ENCODE peak calls at places on chromosomes 12 and 14, in five cellular contexts. I, P, S, A and M are unnamed samples.

GRCh38 chr12:68510394-68510793 is 100.3 kb upstream of the RAP1B start:
- DNase-seq in P (no peak), S (no peak), I (no peak), A (no peak), M (no peak)

GRCh38 chr12:67572492-67572891 is 76.1 kb upstream of the DYRK2 start:
- DNase-seq in S (no peak), A (no peak), I (no peak), P (no peak), M (peak; percentile 3)

GRCh38 chr14:104694475-104694950 is 5.1 kb downstream of the INF2 start:
- DNase-seq in P (no peak), A (no peak), I (no peak), S (no peak), M (no peak)

GRCh38 chr12:57823131-57823907 is 4.8 kb upstream of the AVIL start:
- DNase-seq in A (no peak), P (no peak), I (no peak), S (no peak), M (no peak)

GRCh38 chr12:60205500-60205899 is 609.7 kb downstream of the SLC16A7 start:
- DNase-seq in I (peak; percentile 41), S (no peak), P (no peak), A (no peak), M (peak; percentile 6)

GRCh38 chr12:71007736-71008449 is 87.4 kb upstream of the PTPRR start:
- DNase-seq in P (no peak), S (no peak), A (no peak), I (no peak), M (no peak)

GRCh38 chr14:67644428-67644827 is 24.7 kb downstream of the ARG2 start:
- DNase-seq in S (no peak), I (peak; percentile 28), P (no peak), A (no peak), M (no peak)

GRCh38 chr14:32571551-32571950 is 242.5 kb downstream of the AKAP6 start:
- DNase-seq in P (no peak), S (no peak), I (no peak), A (no peak), M (no peak)

GRCh38 chr12:92696240-92696639 is 6.5 kb upstream of the PLEKHG7 start:
- DNase-seq in A (no peak), S (no peak), P (no peak), I (peak; percentile 52), M (no peak)

GRCh38 chr12:65229441-65229840 is 49.0 kb upstream of the MSRB3 start:
- DNase-seq in I (peak; percentile 81), P (no peak), A (no peak), S (no peak), M (no peak)

GRCh38 chr12:10226740-10227139 is 14.1 kb downstream of the GABARAPL1 start:
- DNase-seq in S (no peak), I (no peak), A (no peak), P (no peak), M (no peak)

GRCh38 chr12:124679533-124680371 is 112.3 kb upstream of the NCOR2 start:
- DNase-seq in S (no peak), A (no peak), I (no peak), P (peak; percentile 71), M (peak; percentile 46)

GRCh38 chr14:100557658-100558057 is 29.6 kb downstream of the BEGAIN start:
- DNase-seq in A (no peak), I (peak; percentile 18), S (no peak), P (peak; percentile 27), M (no peak)

GRCh38 chr12:63895841-63896240 is 51.3 kb downstream of the SRGAP1 start:
- DNase-seq in P (no peak), I (no peak), A (no peak), S (no peak), M (no peak)

GRCh38 chr12:130137141-130138018 is 24.9 kb upstream of the FZD10 start:
- DNase-seq in I (no peak), P (no peak), S (no peak), A (no peak), M (no peak)

GRCh38 chr14:34778744-34779143 is 64.4 kb upstream of the CFL2 start:
- DNase-seq in I (no peak), S (no peak), A (no peak), P (no peak), M (no peak)

GRCh38 chr12:50764116-50764860 is 387 bp downstream of the ATF1 start:
- DNase-seq in I (peak; percentile 23), P (no peak), A (no peak), S (no peak), M (peak; percentile 76)

GRCh38 chr12:25648460-25648859 is 95.4 kb upstream of the LMNTD1 start:
- DNase-seq in I (peak; percentile 73), S (no peak), A (no peak), P (peak; percentile 16), M (peak; percentile 50)

GRCh38 chr12:58030566-58031279 is 89.4 kb downstream of the ATP23 start:
- DNase-seq in S (no peak), I (peak; percentile 4), A (no peak), P (no peak), M (no peak)

GRCh38 chr14:87133073-87133815 is 859.7 kb downstream of the GALC start:
- DNase-seq in S (no peak), A (no peak), P (peak; percentile 31), I (peak; percentile 94), M (no peak)

GRCh38 chr12:16726879-16727278 is 120.9 kb upstream of the LMO3 start:
- DNase-seq in S (no peak), A (no peak), P (no peak), I (peak; percentile 16), M (peak; percentile 72)

GRCh38 chr14:49688701-49689030 is 652 bp upstream of the POLE2 start:
- DNase-seq in I (no peak), A (no peak), S (no peak), P (no peak), M (no peak)

GRCh38 chr14:68395585-68395984 is 397.3 kb downstream of the ZFP36L1 start:
- DNase-seq in I (peak; percentile 76), A (no peak), S (no peak), P (no peak), M (no peak)

GRCh38 chr12:49651855-49652254 is 28.5 kb downstream of the PRPF40B start:
- DNase-seq in I (no peak), P (no peak), S (no peak), A (no peak), M (no peak)
- H3K36me3 ChIP-seq in I (peaks cover 63% of the 10 kb centered on the region), P (peaks cover 96% of the 10 kb centered on the region), S (peaks cover 94% of the 10 kb centered on the region), A (peaks cover 76% of the 10 kb centered on the region), M (peaks cover 36% of the 10 kb centered on the region)

GRCh38 chr12:89389755-89390661 is 37.7 kb upstream of the DUSP6 start:
- DNase-seq in I (peak; percentile 54), S (no peak), A (peak; percentile 31), P (no peak), M (no peak)

GRCh38 chr12:89383235-89384049 is 31.1 kb upstream of the DUSP6 start:
- DNase-seq in A (no peak), S (no peak), I (peak; percentile 47), P (no peak), M (no peak)

GRCh38 chr12:89384050-89384749 is 31.9 kb upstream of the DUSP6 start:
- DNase-seq in I (peak; percentile 92), A (no peak), S (no peak), P (peak; percentile 42), M (peak; percentile 78)

GRCh38 chr12:89382366-89382765 is 30.1 kb upstream of the DUSP6 start:
- DNase-seq in P (no peak), S (no peak), I (no peak), A (no peak), M (no peak)

GRCh38 chr12:89385965-89386537 is 33.8 kb upstream of the DUSP6 start:
- DNase-seq in A (no peak), S (no peak), P (no peak), I (no peak), M (no peak)
- H3K4me1 ChIP-seq in A (peaks cover 9% of the 10 kb centered on the region), S (peaks cover 25% of the 10 kb centered on the region), P (peaks cover 42% of the 10 kb centered on the region), I (peaks cover 18% of the 10 kb centered on the region), M (peaks cover 17% of the 10 kb centered on the region)

GRCh38 chr14:71726639-71727085 is 205.6 kb upstream of the RGS6 start:
- DNase-seq in A (no peak), P (no peak), I (no peak), S (no peak), M (peak; percentile 37)
- H3K36me3 ChIP-seq in A (peaks cover 43% of the 10 kb centered on the region), P (peaks cover 38% of the 10 kb centered on the region), I (peaks cover 33% of the 10 kb centered on the region), S (peaks cover 85% of the 10 kb centered on the region), M (peaks cover 5% of the 10 kb centered on the region)

GRCh38 chr12:46553911-46554310 is 181.3 kb upstream of the SLC38A2 start:
- DNase-seq in P (no peak), S (no peak), I (peak; percentile 76), A (no peak), M (no peak)

GRCh38 chr12:46554461-46554860 is 181.9 kb upstream of the SLC38A2 start:
- DNase-seq in P (no peak), I (no peak), S (no peak), A (no peak), M (no peak)

GRCh38 chr12:46556105-46556559 is 183.6 kb upstream of the SLC38A2 start:
- DNase-seq in P (no peak), S (no peak), A (no peak), I (peak; percentile 99), M (no peak)

GRCh38 chr12:46556820-46557524 is 184.4 kb upstream of the SLC38A2 start:
- DNase-seq in S (no peak), I (peak; percentile 95), A (no peak), P (no peak), M (no peak)

GRCh38 chr12:46555379-46555778 is 182.8 kb upstream of the SLC38A2 start:
- DNase-seq in A (no peak), S (no peak), P (no peak), I (peak; percentile 94), M (no peak)
- H3K4me1 ChIP-seq in A (no peaks in the 10 kb centered on the region), S (peaks cover 32% of the 10 kb centered on the region), P (peaks cover 10% of the 10 kb centered on the region), I (peaks cover 15% of the 10 kb centered on the region), M (peaks cover 11% of the 10 kb centered on the region)

GRCh38 chr12:29794869-29795268 is 11.1 kb upstream of the TMTC1 start:
- DNase-seq in S (no peak), P (no peak), A (no peak), I (no peak), M (no peak)
- H3K36me3 ChIP-seq in S (no peaks in the 10 kb centered on the region), P (no peaks in the 10 kb centered on the region), A (no peaks in the 10 kb centered on the region), I (no peaks in the 10 kb centered on the region), M (no peaks in the 10 kb centered on the region)

DNA sequence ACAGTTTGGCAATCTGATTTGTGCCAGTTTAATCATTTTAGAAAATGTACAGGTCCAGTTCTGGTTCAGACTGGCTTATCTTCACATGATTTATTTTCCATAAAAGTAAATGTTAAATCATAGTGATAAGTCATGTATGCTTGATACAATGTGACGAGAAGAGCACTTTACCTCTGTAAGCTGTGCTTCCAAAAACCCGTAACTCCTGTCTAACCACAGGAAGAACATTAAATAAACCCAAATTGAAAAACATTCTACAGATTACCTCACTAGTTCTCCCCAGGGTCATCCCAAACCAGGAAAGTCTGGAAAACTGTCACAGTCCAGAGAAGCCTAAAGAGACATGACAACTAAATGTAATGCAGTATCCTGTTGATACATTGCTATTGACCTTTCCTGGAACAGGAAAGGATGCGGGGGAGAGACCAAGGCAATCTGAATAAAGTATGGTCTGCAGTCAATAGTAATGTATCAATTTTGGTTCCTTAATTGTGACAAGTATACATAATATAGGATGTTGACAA is 32.5 kb upstream of the DUSP6 start:
- DNase-seq in S (no peak), P (no peak), A (no peak), I (no peak), M (no peak)
- H3K4me1 ChIP-seq in S (peaks cover 25% of the 10 kb centered on the region), P (peaks cover 33% of the 10 kb centered on the region), A (peaks cover under 1% of the 10 kb centered on the region), I (peaks cover 12% of the 10 kb centered on the region), M (peaks cover 28% of the 10 kb centered on the region)